ENCODE peak calls at places on chromosomes 4 and X, in four cellular contexts. C, R, H and V are unnamed samples.

GRCh38 chr4:152079543-152080293 is 318.9 kb upstream of the GATB start:
- DNase-seq in C (no peak), R (no peak), H (no peak), V (peak)

GRCh38 chr4:145271194-145271593 is 90.8 kb upstream of the OTUD4 start:
- DNase-seq in R (no peak), C (no peak), H (no peak), V (no peak)

GRCh38 chrX:14616301-14616700 is 87.0 kb downstream of the GLRA2 start:
- DNase-seq in R (no peak), H (peak), C (no peak), V (no peak)

GRCh38 chr4:183068502-183068901 is 30.6 kb upstream of the WWC2 start:
- DNase-seq in C (no peak), H (no peak), R (no peak), V (no peak)

GRCh38 chr4:14906805-14907204 is 95.5 kb upstream of the CPEB2 start:
- DNase-seq in H (no peak), R (no peak), C (no peak), V (no peak)

GRCh38 chr4:16779028-16779675 is 119.3 kb downstream of the LDB2 start:
- DNase-seq in H (no peak), C (no peak), R (no peak), V (no peak)

GRCh38 chrX:14235004-14235403 is 205.3 kb upstream of the GEMIN8 start:
- DNase-seq in H (no peak), R (no peak), C (no peak), V (no peak)

GRCh38 chr4:85779165-85779564 is 304.2 kb downstream of the ARHGAP24 start:
- DNase-seq in C (no peak), R (no peak), H (no peak), V (no peak)

GRCh38 chrX:105451426-105451825 is 230.9 kb upstream of the TEX13A start:
- DNase-seq in C (no peak), R (no peak), H (no peak), V (no peak)

GRCh38 chrX:71622347-71623104 is 4.2 kb upstream of the CXCR3 start:
- DNase-seq in H (peak), R (peak), C (peak), V (peak)

GRCh38 chr4:184471872-184472539 is 2.3 kb downstream of the IRF2 start:
- DNase-seq in H (peak), R (no peak), C (peak), V (peak)

GRCh38 chr4:184287697-184288255 is 70.1 kb upstream of the ENPP6 start:
- DNase-seq in R (no peak), H (no peak), C (peak), V (no peak)

GRCh38 chr4:48340276-48340904 is 939 bp upstream of the SLAIN2 start:
- DNase-seq in H (no peak), R (no peak), C (peak), V (no peak)

GRCh38 chrX:35841872-35842271 is 43.7 kb downstream of the MAGEB16 start:
- DNase-seq in C (no peak), H (no peak), R (no peak), V (no peak)

GRCh38 chr4:8846864-8847263 is 24.8 kb downstream of the HMX1 start:
- DNase-seq in C (no peak), H (no peak), R (no peak), V (no peak)

GRCh38 chr4:74327751-74328150 is 19.5 kb downstream of the EPGN start:
- DNase-seq in R (no peak), C (no peak), H (no peak), V (no peak)

GRCh38 chr4:7727727-7728126 is 211.9 kb downstream of the AFAP1 start:
- DNase-seq in R (no peak), C (no peak), H (no peak), V (no peak)

GRCh38 chr4:25178838-25179261 is 18.6 kb upstream of the SEPSECS start:
- DNase-seq in R (no peak), H (no peak), C (no peak), V (no peak)

GRCh38 chrX:13101439-13102139 is 57.2 kb upstream of the FAM9C start:
- DNase-seq in R (no peak), H (no peak), C (peak), V (peak)

GRCh38 chr4:141642711-141643110 is 6.3 kb downstream of the IL15 start:
- DNase-seq in H (no peak), C (no peak), R (peak), V (no peak)